ENCODE peak calls at places on chromosomes 6 and 20, in six cellular contexts. A is uterus, D is DND-41, W is astrocyte, R is breast epithelium, G is left ventricle myocardium inferior. I is an unnamed sample. For H3K36me3, the result is how much of the 10 kb centered on the place peaks cover.

GRCh38 chr6:31157543-31158139 is at the start of gene CCHCR1:
- DNase-seq in A (no peak), D (no peak), W (no peak), R (no peak), G (no peak), I (no peak)

GRCh38 chr6:48426636-48427035 is 315.6 kb upstream of the PTCHD4 start:
- DNase-seq in A (no peak), D (no peak), W (peak), R (no peak), G (no peak), I (no peak)

GRCh38 chr6:79145301-79145700 is 67.2 kb upstream of the PHIP start:
- DNase-seq in A (no peak), D (no peak), W (no peak), R (no peak), G (no peak), I (no peak)

GRCh38 chr6:797479-798077 is 104.6 kb upstream of the EXOC2 start:
- DNase-seq in A (no peak), D (peak), W (peak), R (peak), G (no peak), I (no peak)

GRCh38 chr6:118468682-118469465 is 79.2 kb upstream of the PLN start:
- DNase-seq in A (no peak), D (no peak), W (peak), R (no peak), G (no peak), I (no peak)

GRCh38 chr20:49188101-49188784 is at the start of gene STAU1:
- DNase-seq in A (peak), D (peak), W (peak), R (peak), G (peak), I (peak)

GRCh38 chr6:82959385-82959941 is 106.2 kb downstream of the UBE3D start:
- DNase-seq in A (no peak), D (no peak), W (peak), R (no peak), G (no peak), I (no peak)

GRCh38 chr20:46802696-46803445 is 91.8 kb upstream of the EYA2 start:
- DNase-seq in A (no peak), D (no peak), W (no peak), R (no peak), G (no peak), I (no peak)

GRCh38 chr6:65113581-65113980 is 593.4 kb downstream of the EYS start:
- DNase-seq in A (no peak), D (no peak), W (no peak), R (no peak), G (no peak), I (no peak)

GRCh38 chr6:124970243-124970642 is 8.0 kb downstream of the RNF217 start:
- DNase-seq in A (no peak), D (no peak), W (peak), R (no peak), G (no peak), I (no peak)

GRCh38 chr6:41634657-41635056 is 3.6 kb upstream of the MDFI start:
- DNase-seq in A (no peak), D (no peak), W (peak), R (no peak), G (no peak), I (no peak)

GRCh38 chr6:15793288-15793687 is 130.5 kb upstream of the DTNBP1 start:
- DNase-seq in A (no peak), D (no peak), W (peak), R (no peak), G (no peak), I (peak)

GRCh38 chr20:47735412-47736400 is 49.6 kb downstream of the SULF2 start:
- DNase-seq in A (no peak), D (no peak), W (no peak), R (peak), G (peak), I (peak)

GRCh38 chr6:138211048-138211581 is 7.2 kb downstream of the PBOV1 start:
- DNase-seq in A (no peak), D (no peak), W (no peak), R (no peak), G (no peak), I (no peak)

GRCh38 chr6:126206504-126207246 is 133.2 kb upstream of the CENPW start:
- DNase-seq in A (no peak), D (no peak), W (no peak), R (no peak), G (no peak), I (no peak)

GRCh38 chr6:2718334-2719052 is 32.2 kb downstream of the MYLK4 start:
- DNase-seq in A (no peak), D (no peak), W (peak), R (no peak), G (no peak), I (no peak)

GRCh38 chr6:149820506-149820905 is 43.7 kb downstream of the LRP11 start:
- DNase-seq in A (no peak), D (no peak), W (no peak), R (no peak), G (no peak), I (no peak)

GRCh38 chr6:149821492-149821891 is 42.7 kb downstream of the LRP11 start:
- DNase-seq in A (no peak), D (no peak), W (no peak), R (no peak), G (no peak), I (no peak)

GRCh38 chr6:149823013-149823412 is 41.1 kb downstream of the LRP11 start:
- DNase-seq in A (no peak), D (no peak), W (no peak), R (no peak), G (no peak), I (no peak)
- TF ChIP-seq CTCF in A (no peak), D (peak), W (no peak), R (no peak), G (no peak), I (no peak)

DNA sequence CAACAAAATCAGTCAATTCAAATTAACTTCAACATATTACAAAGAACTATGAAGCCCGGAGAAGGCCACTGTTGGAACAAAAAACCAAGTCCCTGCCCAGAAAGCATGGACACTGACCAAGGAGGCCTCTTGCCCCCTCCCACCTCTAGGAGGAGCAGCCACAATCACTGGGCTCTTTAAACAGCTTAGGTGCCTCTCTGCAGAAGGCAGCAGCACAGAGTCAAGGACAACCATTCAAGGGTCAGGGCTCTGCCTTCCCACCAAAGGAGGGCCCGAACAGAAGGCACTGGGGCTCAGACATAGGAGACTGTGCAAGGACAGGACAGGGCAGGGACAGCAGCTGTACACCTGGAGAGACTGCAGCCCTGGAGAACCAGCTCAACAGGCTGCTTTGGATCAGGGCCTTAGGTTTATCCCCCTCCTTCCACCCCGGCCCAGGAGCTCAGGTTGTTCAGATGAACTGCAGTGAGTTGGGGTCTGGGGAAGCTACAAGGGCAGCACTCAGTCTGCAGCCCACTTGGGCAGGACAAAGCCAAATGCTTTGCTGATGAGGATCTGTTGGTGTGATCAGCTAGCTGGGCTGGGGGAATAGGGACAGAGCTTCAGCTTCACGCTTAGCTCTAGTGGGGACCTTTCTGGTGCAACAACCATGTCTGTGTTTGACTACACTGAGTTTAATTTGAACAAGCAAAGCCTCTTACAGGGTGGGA is 17.8 kb downstream of the TOMM34 start:
- DNase-seq in A (no peak), D (no peak), W (no peak), R (no peak), G (no peak), I (no peak)
- H3K36me3 ChIP-seq in A (under half), D (half or more), W (under half), R (under half), G (half or more), I (half or more)

GRCh38 chr6:45305546-45305945 is 22.6 kb upstream of the RUNX2 start:
- DNase-seq in A (no peak), D (no peak), W (peak), R (no peak), G (no peak), I (no peak)
- H3K4me3 ChIP-seq in A (no peak), D (no peak), W (no peak), R (no peak), G (no peak), I (no peak)

GRCh38 chr6:37452522-37452921 is 19.5 kb downstream of the CMTR1 start:
- DNase-seq in A (no peak), D (no peak), W (no peak), R (no peak), G (no peak), I (no peak)
- TF ChIP-seq CTCF in A (no peak), D (no peak), W (no peak), R (no peak), G (no peak), I (no peak)

DNA sequence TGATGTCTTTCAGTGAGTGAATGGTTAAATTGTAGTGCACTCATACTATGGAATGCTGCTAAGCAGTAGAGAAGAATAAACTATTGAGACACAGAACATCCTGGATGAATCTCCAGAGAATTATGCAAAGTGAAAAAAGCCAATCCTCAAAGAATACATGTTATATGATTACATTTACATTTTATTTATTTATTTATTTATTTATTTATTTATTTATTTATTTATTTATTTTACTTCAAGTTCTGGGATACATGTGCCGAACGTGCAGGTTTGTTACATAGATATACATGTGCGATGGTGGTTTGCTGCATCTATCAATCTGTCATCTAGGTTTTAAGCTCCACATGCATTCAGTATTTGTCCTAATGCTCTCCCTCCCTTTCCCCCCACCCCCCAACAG is 175.8 kb upstream of the VGLL2 start:
- DNase-seq in A (no peak), D (no peak), W (no peak), R (no peak), G (no peak), I (no peak)
- H3K36me3 ChIP-seq in A (under half), D (under half), W (under half), R (under half), G (under half), I (under half)

DNA sequence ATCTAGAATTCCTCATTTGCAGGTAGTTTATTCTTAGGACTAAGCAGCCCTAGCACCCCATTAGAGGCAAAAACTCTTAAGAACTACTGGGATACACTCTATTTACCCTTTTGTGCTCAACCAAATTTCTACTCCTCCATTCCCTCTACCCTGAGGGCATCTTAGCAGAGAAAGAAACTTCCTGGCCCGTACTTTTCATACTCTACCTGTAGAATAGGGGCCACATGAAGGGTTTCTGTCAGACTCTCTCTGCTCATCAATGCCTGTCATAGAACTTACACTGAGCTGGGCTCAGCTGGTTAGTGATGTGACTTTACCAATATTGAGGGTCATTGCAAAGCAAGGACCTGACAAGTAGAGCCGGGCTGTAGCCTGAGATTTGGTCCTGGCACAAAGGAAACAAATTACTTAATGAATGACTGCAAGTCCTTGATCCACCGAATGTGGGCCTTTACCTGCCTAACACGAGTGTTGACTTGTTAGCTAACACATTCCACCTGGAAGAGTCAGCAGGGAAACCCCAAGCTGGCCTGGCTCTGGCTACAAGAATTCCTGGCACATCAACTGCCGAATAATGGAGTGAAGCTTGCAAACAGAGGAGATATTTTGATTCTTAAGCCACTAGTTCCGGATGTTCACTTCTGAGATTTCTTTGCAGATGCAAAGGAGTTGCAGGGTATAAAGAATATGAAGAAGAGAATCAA is 280.5 kb upstream of the JAG1 start:
- DNase-seq in A (no peak), D (no peak), W (peak), R (peak), G (no peak), I (no peak)
- H3K4me3 ChIP-seq in A (no peak), D (no peak), W (no peak), R (no peak), G (no peak), I (no peak)

GRCh38 chr6:154656660-154657059 is 76.6 kb upstream of the SCAF8 start:
- DNase-seq in A (no peak), D (no peak), W (no peak), R (no peak), G (no peak), I (no peak)

GRCh38 chr6:154661751-154662150 is 71.5 kb upstream of the SCAF8 start:
- DNase-seq in A (no peak), D (no peak), W (no peak), R (no peak), G (no peak), I (no peak)
- TF ChIP-seq CTCF in A (no peak), D (no peak), W (no peak), R (no peak), G (no peak), I (no peak)

DNA sequence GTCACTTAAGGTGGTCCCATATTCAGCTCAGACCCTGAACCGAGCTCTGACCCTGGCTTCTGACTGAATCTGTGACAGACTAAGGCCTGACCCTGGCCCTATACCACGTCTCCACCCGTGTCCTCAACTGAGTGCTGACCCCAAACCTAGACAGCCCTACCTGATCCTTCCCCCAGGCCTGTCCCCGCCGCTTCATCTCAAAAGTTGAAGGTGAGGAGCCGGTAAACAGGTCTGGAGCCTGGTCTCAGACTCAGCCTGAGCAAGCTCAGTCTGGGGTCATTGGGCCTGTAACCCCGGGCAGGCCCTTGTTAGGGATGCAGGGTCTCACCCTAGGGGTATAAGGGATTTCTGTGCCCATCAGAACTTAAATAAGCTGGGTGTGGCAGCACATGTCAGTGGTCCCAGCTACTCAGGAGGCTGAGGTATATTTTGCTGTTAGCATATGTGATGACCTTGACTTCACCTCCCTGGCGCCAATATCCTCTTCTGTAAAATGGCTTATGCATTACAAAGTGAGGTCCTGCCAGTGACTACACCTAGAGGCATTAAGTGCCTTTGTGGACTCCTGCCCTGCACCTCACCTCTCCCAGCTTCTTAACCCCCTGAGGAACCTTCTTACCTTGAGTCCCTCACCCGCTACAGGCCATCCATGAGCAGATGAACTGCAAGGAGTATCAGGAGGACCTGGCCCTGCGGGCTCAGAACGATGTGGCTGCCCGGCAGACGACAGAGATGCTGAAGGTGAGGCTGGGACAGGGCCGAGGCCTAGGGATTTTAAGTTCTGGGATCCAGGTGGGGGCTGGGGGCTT is 20.0 kb downstream of the RBCK1 start:
- DNase-seq in A (no peak), D (no peak), W (no peak), R (no peak), G (no peak), I (no peak)
- H3K36me3 ChIP-seq in A (under half), D (half or more), W (under half), R (under half), G (half or more), I (under half)

GRCh38 chr20:2749343-2749950 is 51.0 kb downstream of the CPXM1 start:
- DNase-seq in A (no peak), D (no peak), W (no peak), R (no peak), G (no peak), I (no peak)
- H3K4me3 ChIP-seq in A (no peak), D (no peak), W (no peak), R (no peak), G (no peak), I (no peak)

DNA sequence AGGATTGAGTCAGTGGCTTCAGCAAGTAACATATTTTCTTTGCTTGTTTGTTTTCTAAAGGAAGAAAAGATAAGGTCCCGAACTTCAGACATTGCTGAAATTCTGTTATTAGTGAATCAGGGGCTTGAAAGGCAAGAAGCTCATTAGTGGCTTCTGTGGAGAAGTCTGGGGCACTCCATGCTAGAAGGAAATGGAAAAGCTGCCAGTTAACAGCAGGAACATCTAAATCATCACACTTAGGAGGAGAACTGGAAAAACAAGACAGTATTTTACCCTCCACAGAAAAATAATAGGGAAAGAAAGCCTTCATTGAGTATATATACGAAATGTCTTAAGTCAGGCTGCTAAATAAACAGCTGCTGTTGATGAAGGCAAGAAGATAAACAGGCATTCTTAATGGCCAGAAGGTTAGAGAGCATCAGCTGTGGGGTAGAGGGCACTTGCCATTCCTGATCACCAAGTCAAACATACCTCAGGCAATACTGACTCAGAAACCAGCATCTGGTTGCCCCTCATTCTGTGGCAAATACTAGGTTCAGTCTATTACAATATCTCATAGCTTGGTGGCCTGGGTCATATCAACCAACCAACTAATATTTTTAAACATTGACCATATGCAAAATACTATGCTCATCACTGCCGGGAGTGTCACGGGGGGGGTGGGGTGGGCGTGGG is 143.2 kb upstream of the TENT5A start:
- DNase-seq in A (no peak), D (no peak), W (peak), R (no peak), G (no peak), I (no peak)
- TF ChIP-seq CTCF in A (no peak), D (no peak), W (no peak), R (no peak), G (no peak), I (no peak)